ENCODE peak calls at places on chromosomes 16 and 17, in eight cellular contexts. One of them, this sample, is unnamed.

GRCh38 chr16:87101903-87102302 is 215.3 kb downstream of the C16orf95 start:
- DNase-seq in GM12892: no peak
- DNase-seq in K562: no peak
- DNase-seq in transverse colon: no peak
- DNase-seq in HepG2: no peak
- DNase-seq in sigmoid colon: no peak
- DNase-seq in GM23338: no peak
- DNase-seq in GM12891: no peak
- DNase-seq in this sample: no peak

GRCh38 chr16:7431723-7432122 is 99.1 kb downstream of the RBFOX1 start:
- DNase-seq in GM12892: no peak
- DNase-seq in K562: no peak
- DNase-seq in transverse colon: no peak
- DNase-seq in HepG2: no peak
- DNase-seq in sigmoid colon: no peak
- DNase-seq in GM23338: no peak
- DNase-seq in GM12891: no peak
- DNase-seq in this sample: no peak

GRCh38 chr17:42521666-42522262 is 14.3 kb upstream of the NAGLU start:
- DNase-seq in GM12892: no peak
- DNase-seq in K562: no peak
- DNase-seq in transverse colon: no peak
- DNase-seq in HepG2: no peak
- DNase-seq in sigmoid colon: peak
- DNase-seq in GM23338: no peak
- DNase-seq in GM12891: no peak
- DNase-seq in this sample: no peak

GRCh38 chr16:88619859-88620655 is 18.3 kb upstream of the IL17C start:
- DNase-seq in GM12892: no peak
- DNase-seq in K562: no peak
- DNase-seq in transverse colon: peak
- DNase-seq in HepG2: no peak
- DNase-seq in sigmoid colon: no peak
- DNase-seq in GM23338: no peak
- DNase-seq in GM12891: no peak
- DNase-seq in this sample: no peak

GRCh38 chr16:15487336-15488284 is 53.2 kb downstream of the BMERB1 start:
- DNase-seq in GM12892: no peak
- DNase-seq in K562: no peak
- DNase-seq in transverse colon: no peak
- DNase-seq in HepG2: no peak
- DNase-seq in sigmoid colon: no peak
- DNase-seq in GM23338: no peak
- DNase-seq in GM12891: no peak
- DNase-seq in this sample: no peak

GRCh38 chr16:66308096-66308495 is 58.4 kb upstream of the CDH5 start:
- DNase-seq in GM12892: no peak
- DNase-seq in K562: no peak
- DNase-seq in transverse colon: no peak
- DNase-seq in HepG2: no peak
- DNase-seq in sigmoid colon: no peak
- DNase-seq in GM23338: no peak
- DNase-seq in GM12891: no peak
- DNase-seq in this sample: no peak

GRCh38 chr16:67449328-67449727 is 18.4 kb downstream of the HSD11B2 start:
- DNase-seq in GM12892: no peak
- DNase-seq in K562: no peak
- DNase-seq in transverse colon: no peak
- DNase-seq in HepG2: no peak
- DNase-seq in sigmoid colon: no peak
- DNase-seq in GM23338: no peak
- DNase-seq in GM12891: no peak
- DNase-seq in this sample: no peak

GRCh38 chr16:27363797-27364196 is 38.2 kb upstream of the IL21R start:
- DNase-seq in GM12892: no peak
- DNase-seq in K562: no peak
- DNase-seq in transverse colon: peak
- DNase-seq in HepG2: no peak
- DNase-seq in sigmoid colon: peak
- DNase-seq in GM23338: no peak
- DNase-seq in GM12891: no peak
- DNase-seq in this sample: peak

GRCh38 chr17:70073326-70073725 is 1.7 kb upstream of the KCNJ16 start:
- DNase-seq in GM12892: no peak
- DNase-seq in K562: no peak
- DNase-seq in transverse colon: no peak
- DNase-seq in HepG2: no peak
- DNase-seq in sigmoid colon: no peak
- DNase-seq in GM23338: no peak
- DNase-seq in GM12891: no peak
- DNase-seq in this sample: no peak

GRCh38 chr16:56700195-56700594 is 17.9 kb downstream of the MT1X start:
- DNase-seq in GM12892: no peak
- DNase-seq in K562: no peak
- DNase-seq in transverse colon: no peak
- DNase-seq in HepG2: no peak
- DNase-seq in sigmoid colon: no peak
- DNase-seq in GM23338: no peak
- DNase-seq in GM12891: no peak
- DNase-seq in this sample: no peak

GRCh38 chr17:50363217-50364060 is 9.5 kb downstream of the MRPL27 start:
- DNase-seq in GM12892: no peak
- DNase-seq in K562: peak
- DNase-seq in transverse colon: no peak
- DNase-seq in HepG2: peak
- DNase-seq in sigmoid colon: peak
- DNase-seq in GM23338: peak
- DNase-seq in GM12891: no peak
- DNase-seq in this sample: no peak
- TF ChIP-seq POLR2AphosphoS5 in GM12892: no peak
- TF ChIP-seq POLR2AphosphoS5 in K562: no peak
- TF ChIP-seq POLR2AphosphoS5 in transverse colon: no peak
- TF ChIP-seq POLR2AphosphoS5 in HepG2: no peak
- TF ChIP-seq POLR2AphosphoS5 in sigmoid colon: no peak
- TF ChIP-seq POLR2AphosphoS5 in GM23338: no peak
- TF ChIP-seq POLR2AphosphoS5 in GM12891: peak
- TF ChIP-seq POLR2AphosphoS5 in this sample: no peak

DNA sequence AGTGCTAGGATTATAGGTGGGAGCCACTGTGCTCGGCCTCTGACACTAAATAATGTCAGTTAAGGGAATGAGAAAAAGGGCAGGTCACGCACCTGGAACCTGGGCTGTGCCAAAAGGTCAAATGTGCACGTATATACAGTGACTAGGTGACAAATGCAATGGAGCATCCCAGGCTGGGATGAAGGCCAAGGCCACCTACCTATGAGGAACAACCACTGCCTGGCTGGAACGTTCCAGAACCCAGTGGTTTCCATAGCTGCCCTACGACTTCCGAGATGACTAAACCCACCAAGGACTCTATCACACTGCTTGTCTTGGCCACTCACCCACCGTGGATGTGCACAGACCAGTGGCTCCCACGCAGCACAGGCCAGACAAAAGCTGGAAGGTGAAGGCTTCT is 16.1 kb downstream of the ZNF500 start:
- DNase-seq in GM12892: no peak
- DNase-seq in K562: no peak
- DNase-seq in transverse colon: no peak
- DNase-seq in HepG2: no peak
- DNase-seq in sigmoid colon: no peak
- DNase-seq in GM23338: no peak
- DNase-seq in GM12891: no peak
- DNase-seq in this sample: no peak
- TF ChIP-seq POLR2AphosphoS5 in GM12892: no peak
- TF ChIP-seq POLR2AphosphoS5 in K562: no peak
- TF ChIP-seq POLR2AphosphoS5 in transverse colon: no peak
- TF ChIP-seq POLR2AphosphoS5 in HepG2: no peak
- TF ChIP-seq POLR2AphosphoS5 in sigmoid colon: no peak
- TF ChIP-seq POLR2AphosphoS5 in GM23338: no peak
- TF ChIP-seq POLR2AphosphoS5 in GM12891: no peak
- TF ChIP-seq POLR2AphosphoS5 in this sample: no peak

GRCh38 chr17:47989159-47989558 is 18.2 kb downstream of the CDK5RAP3 start:
- DNase-seq in GM12892: no peak
- DNase-seq in K562: no peak
- DNase-seq in transverse colon: no peak
- DNase-seq in HepG2: no peak
- DNase-seq in sigmoid colon: no peak
- DNase-seq in GM23338: no peak
- DNase-seq in GM12891: no peak
- DNase-seq in this sample: no peak
- TF ChIP-seq POLR2AphosphoS5 in GM12892: no peak
- TF ChIP-seq POLR2AphosphoS5 in K562: no peak
- TF ChIP-seq POLR2AphosphoS5 in transverse colon: no peak
- TF ChIP-seq POLR2AphosphoS5 in HepG2: no peak
- TF ChIP-seq POLR2AphosphoS5 in sigmoid colon: no peak
- TF ChIP-seq POLR2AphosphoS5 in GM23338: no peak
- TF ChIP-seq POLR2AphosphoS5 in GM12891: no peak
- TF ChIP-seq POLR2AphosphoS5 in this sample: no peak

GRCh38 chr17:67245694-67246397 is 850 bp upstream of the HELZ start:
- DNase-seq in GM12892: peak
- DNase-seq in K562: peak
- DNase-seq in transverse colon: peak
- DNase-seq in HepG2: peak
- DNase-seq in sigmoid colon: no peak
- DNase-seq in GM23338: peak
- DNase-seq in GM12891: peak
- DNase-seq in this sample: peak

GRCh38 chr17:67248291-67248690 is 3.3 kb upstream of the HELZ start:
- DNase-seq in GM12892: no peak
- DNase-seq in K562: no peak
- DNase-seq in transverse colon: no peak
- DNase-seq in HepG2: no peak
- DNase-seq in sigmoid colon: no peak
- DNase-seq in GM23338: no peak
- DNase-seq in GM12891: no peak
- DNase-seq in this sample: no peak

GRCh38 chr17:67247416-67247900 is 2.5 kb upstream of the HELZ start:
- DNase-seq in GM12892: no peak
- DNase-seq in K562: no peak
- DNase-seq in transverse colon: no peak
- DNase-seq in HepG2: no peak
- DNase-seq in sigmoid colon: no peak
- DNase-seq in GM23338: no peak
- DNase-seq in GM12891: no peak
- DNase-seq in this sample: no peak

GRCh38 chr17:67246398-67246647 is 1.3 kb upstream of the HELZ start:
- DNase-seq in GM12892: no peak
- DNase-seq in K562: no peak
- DNase-seq in transverse colon: no peak
- DNase-seq in HepG2: no peak
- DNase-seq in sigmoid colon: no peak
- DNase-seq in GM23338: no peak
- DNase-seq in GM12891: no peak
- DNase-seq in this sample: no peak

GRCh38 chr17:67246648-67247415 is 1.8 kb upstream of the HELZ start:
- DNase-seq in GM12892: peak
- DNase-seq in K562: peak
- DNase-seq in transverse colon: peak
- DNase-seq in HepG2: peak
- DNase-seq in sigmoid colon: no peak
- DNase-seq in GM23338: peak
- DNase-seq in GM12891: no peak
- DNase-seq in this sample: peak
- TF ChIP-seq POLR2AphosphoS5 in GM12892: no peak
- TF ChIP-seq POLR2AphosphoS5 in K562: no peak
- TF ChIP-seq POLR2AphosphoS5 in transverse colon: no peak
- TF ChIP-seq POLR2AphosphoS5 in HepG2: no peak
- TF ChIP-seq POLR2AphosphoS5 in sigmoid colon: no peak
- TF ChIP-seq POLR2AphosphoS5 in GM23338: no peak
- TF ChIP-seq POLR2AphosphoS5 in GM12891: no peak
- TF ChIP-seq POLR2AphosphoS5 in this sample: peak

GRCh38 chr17:40415390-40415789 is 2.3 kb downstream of the TOP2A start:
- DNase-seq in GM12892: no peak
- DNase-seq in K562: peak
- DNase-seq in transverse colon: no peak
- DNase-seq in HepG2: peak
- DNase-seq in sigmoid colon: no peak
- DNase-seq in GM23338: peak
- DNase-seq in GM12891: no peak
- DNase-seq in this sample: no peak

GRCh38 chr17:40417258-40417608 is 463 bp downstream of the TOP2A start:
- DNase-seq in GM12892: no peak
- DNase-seq in K562: peak
- DNase-seq in transverse colon: no peak
- DNase-seq in HepG2: peak
- DNase-seq in sigmoid colon: no peak
- DNase-seq in GM23338: peak
- DNase-seq in GM12891: no peak
- DNase-seq in this sample: no peak

GRCh38 chr17:40417609-40418427 is at the start of gene TOP2A:
- DNase-seq in GM12892: peak
- DNase-seq in K562: peak
- DNase-seq in transverse colon: peak
- DNase-seq in HepG2: peak
- DNase-seq in sigmoid colon: peak
- DNase-seq in GM23338: peak
- DNase-seq in GM12891: peak
- DNase-seq in this sample: peak

GRCh38 chr17:40418428-40418706 is 671 bp upstream of the TOP2A start:
- DNase-seq in GM12892: no peak
- DNase-seq in K562: no peak
- DNase-seq in transverse colon: no peak
- DNase-seq in HepG2: no peak
- DNase-seq in sigmoid colon: no peak
- DNase-seq in GM23338: no peak
- DNase-seq in GM12891: no peak
- DNase-seq in this sample: no peak

DNA sequence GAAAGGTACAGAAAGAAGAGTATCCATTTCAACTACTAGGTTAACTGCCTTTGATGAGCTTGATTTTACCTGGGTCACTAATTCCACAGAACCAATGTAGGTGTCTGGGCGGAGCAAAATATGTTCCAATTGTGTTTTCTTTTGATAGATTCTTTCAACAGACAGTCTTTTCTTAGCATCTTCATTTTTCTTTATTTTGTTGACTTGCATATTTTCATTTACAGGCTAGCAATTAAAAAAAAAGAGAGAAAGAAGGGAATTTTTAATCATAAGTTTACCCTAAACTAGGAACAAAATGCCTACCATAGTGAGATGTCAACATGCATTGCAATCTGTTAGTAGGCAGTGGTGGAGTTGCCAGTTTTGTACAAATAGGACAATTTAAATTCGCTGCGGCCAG is 1.0 kb downstream of the TOP2A start:
- DNase-seq in GM12892: no peak
- DNase-seq in K562: no peak
- DNase-seq in transverse colon: no peak
- DNase-seq in HepG2: no peak
- DNase-seq in sigmoid colon: no peak
- DNase-seq in GM23338: no peak
- DNase-seq in GM12891: no peak
- DNase-seq in this sample: no peak
- TF ChIP-seq POLR2AphosphoS5 in GM12892: no peak
- TF ChIP-seq POLR2AphosphoS5 in K562: peak
- TF ChIP-seq POLR2AphosphoS5 in transverse colon: no peak
- TF ChIP-seq POLR2AphosphoS5 in HepG2: no peak
- TF ChIP-seq POLR2AphosphoS5 in sigmoid colon: no peak
- TF ChIP-seq POLR2AphosphoS5 in GM23338: no peak
- TF ChIP-seq POLR2AphosphoS5 in GM12891: no peak
- TF ChIP-seq POLR2AphosphoS5 in this sample: no peak